ENCODE peak calls at places on chromosomes 6 and 20, in ten cellular contexts. O is HCT116, P is upper lobe of left lung, H is ovary, L is uterus, E is heart left ventricle, B is stomach, J is heart right ventricle, C is tibial artery, D is K562. G is an unnamed sample.
A peak's percentile ranks its signal among the peaks of the same experiment; 100 is the strongest.

GRCh38 chr20:42123981-42124473 is 505.9 kb upstream of the CHD6 start:
- DNase-seq in P (no peak), B (no peak), J (peak; percentile 57), O (no peak), C (no peak), E (peak; percentile 54), L (no peak), H (no peak), D (no peak), G (no peak)

GRCh38 chr6:112441607-112442006 is 94.5 kb downstream of the RFPL4B start:
- DNase-seq in P (no peak), J (no peak), C (no peak), L (no peak), O (no peak), H (no peak), B (no peak), E (no peak), D (no peak), G (no peak)

GRCh38 chr6:156963712-156964700 is 186.8 kb downstream of the ARID1B start:
- DNase-seq in C (no peak), O (no peak), D (no peak), L (no peak), H (no peak), J (no peak), B (no peak), E (no peak), P (no peak), G (no peak)

GRCh38 chr6:108116424-108116780 is 41.9 kb upstream of the OSTM1 start:
- DNase-seq in L (no peak), B (no peak), H (no peak), D (no peak), P (no peak), C (no peak), J (no peak), O (no peak), E (no peak), G (no peak)

GRCh38 chr6:98825602-98826230 is 8.7 kb upstream of the POU3F2 start:
- DNase-seq in L (no peak), C (no peak), P (no peak), H (no peak), O (no peak), D (no peak), J (no peak), E (no peak), B (no peak), G (no peak)

GRCh38 chr20:50585678-50586077 is 75.5 kb downstream of the PTPN1 start:
- DNase-seq in P (no peak), E (no peak), J (no peak), D (no peak), L (no peak), C (no peak), O (no peak), B (no peak), H (no peak), G (no peak)

GRCh38 chr6:44133003-44133931 is 5.9 kb downstream of the TMEM63B start:
- DNase-seq in E (peak; percentile 63), H (no peak), P (peak; percentile 32), J (peak; percentile 52), D (peak; percentile 53), C (no peak), O (peak; percentile 15), L (no peak), B (peak; percentile 64), G (no peak)

GRCh38 chr6:12163149-12163548 is 127.0 kb upstream of the EDN1 start:
- DNase-seq in B (no peak), H (no peak), E (no peak), L (no peak), J (no peak), C (no peak), O (no peak), P (no peak), D (no peak), G (peak; percentile 79)

GRCh38 chr6:28742668-28743270 is 181.0 kb downstream of the TRIM27 start:
- DNase-seq in C (no peak), D (peak; percentile 69), B (no peak), O (peak; percentile 86), J (no peak), L (no peak), H (no peak), E (no peak), P (no peak), G (no peak)

GRCh38 chr6:11810039-11810541 is 31.5 kb upstream of the ADTRP start:
- DNase-seq in C (peak; percentile 96), D (peak; percentile 60), B (peak; percentile 91), J (peak; percentile 86), L (peak; percentile 40), O (no peak), P (no peak), E (peak; percentile 83), H (peak; percentile 84), G (no peak)

GRCh38 chr6:32082951-32083350 is 26.2 kb downstream of the TNXB start:
- DNase-seq in H (no peak), O (no peak), B (no peak), D (no peak), E (no peak), L (peak; percentile 84), C (peak; percentile 90), P (no peak), J (no peak), G (no peak)

GRCh38 chr6:18062733-18063132 is 59.7 kb downstream of the NHLRC1 start:
- DNase-seq in C (no peak), P (no peak), H (no peak), D (no peak), O (no peak), B (peak; percentile 37), J (no peak), L (no peak), E (no peak), G (no peak)

GRCh38 chr6:51528556-51528955 is 558.9 kb downstream of the PKHD1 start:
- DNase-seq in L (no peak), O (no peak), B (no peak), D (no peak), J (no peak), C (no peak), E (no peak), H (no peak), P (no peak), G (no peak)

GRCh38 chr6:132392792-132393191 is 8.5 kb downstream of the MOXD1 start:
- DNase-seq in P (no peak), H (no peak), E (no peak), L (no peak), O (peak; percentile 51), B (no peak), J (no peak), C (no peak), D (no peak), G (no peak)

GRCh38 chr6:109238405-109238804 is 143.1 kb downstream of the CEP57L1 start:
- DNase-seq in H (no peak), J (no peak), L (no peak), B (no peak), C (no peak), E (no peak), O (no peak), P (no peak), D (no peak), G (no peak)

DNA sequence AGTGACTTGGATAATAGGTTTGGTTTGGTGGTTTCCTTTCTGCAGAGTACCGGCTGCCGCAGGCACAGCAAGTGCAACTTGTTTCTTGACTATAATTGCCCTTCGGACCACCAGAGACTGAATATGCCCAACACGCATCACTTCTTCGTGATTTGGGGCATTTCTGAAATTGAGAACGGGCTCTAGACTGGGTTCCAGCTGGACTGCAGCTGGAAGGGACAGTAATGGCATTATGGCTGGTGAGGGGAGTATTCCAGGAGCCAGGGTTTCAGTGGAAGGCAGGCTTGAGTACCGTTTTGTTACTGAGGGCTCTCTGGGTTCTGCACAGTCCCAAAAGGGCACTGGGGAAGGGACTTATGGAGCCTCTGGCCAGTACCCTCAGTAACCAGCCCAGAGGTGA is 40.1 kb downstream of the DSTN start:
- DNase-seq in L (no peak), H (no peak), C (no peak), J (no peak), E (no peak), D (no peak), O (no peak), P (no peak), B (no peak), G (no peak)
- H3K4me1 ChIP-seq in L (no peaks in the 10 kb centered on the region), H (peaks cover 15% of the 10 kb centered on the region), C (peaks cover 13% of the 10 kb centered on the region), J (peaks cover 39% of the 10 kb centered on the region), E (peaks cover 56% of the 10 kb centered on the region), D (peaks cover 22% of the 10 kb centered on the region), O (no peaks in the 10 kb centered on the region), P (peaks cover 33% of the 10 kb centered on the region), B (peaks cover 99% of the 10 kb centered on the region), G (no peaks in the 10 kb centered on the region)

GRCh38 chr6:57035549-57035948 is 10.9 kb upstream of the KIAA1586 start:
- DNase-seq in C (no peak), P (no peak), J (no peak), E (no peak), L (no peak), B (no peak), O (no peak), H (no peak), D (no peak), G (no peak)
- H3K4me1 ChIP-seq in C (no peaks in the 10 kb centered on the region), P (peaks cover 3% of the 10 kb centered on the region), J (no peaks in the 10 kb centered on the region), E (no peaks in the 10 kb centered on the region), L (no peaks in the 10 kb centered on the region), B (no peaks in the 10 kb centered on the region), O (no peaks in the 10 kb centered on the region), H (no peaks in the 10 kb centered on the region), D (no peaks in the 10 kb centered on the region), G (no peaks in the 10 kb centered on the region)

GRCh38 chr6:169863149-169863525 is 111.7 kb downstream of the ERMARD start:
- DNase-seq in B (peak; percentile 21), D (no peak), C (no peak), H (no peak), P (no peak), O (no peak), L (no peak), E (no peak), J (no peak), G (no peak)

GRCh38 chr6:169865346-169866139 is 114.1 kb downstream of the ERMARD start:
- DNase-seq in P (peak; percentile 38), H (no peak), D (no peak), O (no peak), B (peak; percentile 19), L (no peak), C (no peak), E (no peak), J (no peak), G (no peak)

GRCh38 chr6:169863710-169864109 is 112.3 kb downstream of the ERMARD start:
- DNase-seq in L (no peak), D (no peak), C (no peak), H (no peak), B (no peak), E (no peak), O (no peak), J (no peak), P (no peak), G (no peak)

GRCh38 chr6:169866140-169866534 is 114.7 kb downstream of the ERMARD start:
- DNase-seq in C (no peak), B (peak; percentile 22), E (no peak), O (no peak), L (no peak), H (no peak), D (no peak), P (no peak), J (no peak), G (no peak)

GRCh38 chr6:169864148-169865030 is 113.0 kb downstream of the ERMARD start:
- DNase-seq in C (no peak), P (no peak), J (no peak), D (no peak), H (no peak), E (no peak), O (no peak), B (peak; percentile 70), L (no peak), G (peak; percentile 19)
- H3K4me1 ChIP-seq in C (no peaks in the 10 kb centered on the region), P (peaks cover 28% of the 10 kb centered on the region), J (peaks cover 12% of the 10 kb centered on the region), D (no peaks in the 10 kb centered on the region), H (peaks cover 5% of the 10 kb centered on the region), E (peaks cover 8% of the 10 kb centered on the region), O (no peaks in the 10 kb centered on the region), B (peaks cover 11% of the 10 kb centered on the region), L (no peaks in the 10 kb centered on the region), G (peaks cover 32% of the 10 kb centered on the region)

GRCh38 chr6:121222656-121223055 is 111.6 kb downstream of the TBC1D32 start:
- DNase-seq in H (no peak), J (no peak), E (no peak), C (no peak), O (no peak), L (no peak), D (no peak), P (no peak), B (no peak), G (no peak)
- H3K4me1 ChIP-seq in H (no peaks in the 10 kb centered on the region), J (no peaks in the 10 kb centered on the region), E (no peaks in the 10 kb centered on the region), C (no peaks in the 10 kb centered on the region), O (no peaks in the 10 kb centered on the region), L (no peaks in the 10 kb centered on the region), D (no peaks in the 10 kb centered on the region), P (no peaks in the 10 kb centered on the region), B (no peaks in the 10 kb centered on the region), G (no peaks in the 10 kb centered on the region)

G was measured in DND-41.